ENCODE peak calls at places on chromosome 17, in ten cellular contexts. C, H, B, V, Y, T, O, A, Q and W are unnamed samples.

GRCh38 chr17:78272181-78272913 is 40.9 kb downstream of the TMEM235 start:
- DNase-seq in C (peak; percentile 49), H (no peak), B (peak; percentile 80), V (no peak), Y (peak; percentile 70), T (no peak), O (no peak), A (peak; percentile 63), Q (peak; percentile 30), W (no peak)

GRCh38 chr17:20172378-20172775 is 163.2 kb downstream of the SPECC1 start:
- DNase-seq in C (no peak), H (no peak), B (no peak), V (no peak), Y (no peak), T (no peak), O (no peak), A (no peak), Q (no peak), W (no peak)

GRCh38 chr17:16929281-16929680 is 42.6 kb downstream of the TNFRSF13B start:
- DNase-seq in C (no peak), H (no peak), B (no peak), V (no peak), Y (no peak), T (no peak), O (no peak), A (no peak), Q (peak; percentile 3), W (no peak)

GRCh38 chr17:17749921-17750320 is 68.7 kb downstream of the RAI1 start:
- DNase-seq in C (peak; percentile 63), H (no peak), B (peak; percentile 62), V (peak; percentile 0), Y (peak; percentile 46), T (peak; percentile 62), O (peak; percentile 20), A (peak; percentile 51), Q (peak; percentile 31), W (no peak)

GRCh38 chr17:72136692-72137550 is 16.1 kb downstream of the SOX9 start:
- DNase-seq in C (no peak), H (no peak), B (no peak), V (no peak), Y (no peak), T (no peak), O (no peak), A (peak; percentile 76), Q (no peak), W (no peak)

GRCh38 chr17:3695723-3696411 is at the start of gene P2RX5:
- DNase-seq in C (peak; percentile 55), H (no peak), B (no peak), V (peak; percentile 3), Y (no peak), T (peak; percentile 42), O (peak; percentile 15), A (peak; percentile 12), Q (no peak), W (no peak)

GRCh38 chr17:62581769-62582168 is 45.7 kb upstream of the MRC2 start:
- DNase-seq in C (no peak), H (no peak), B (no peak), V (no peak), Y (no peak), T (no peak), O (no peak), A (peak; percentile 37), Q (no peak), W (no peak)

GRCh38 chr17:4898351-4898750 is 985 bp upstream of the C17orf107 start:
- DNase-seq in C (no peak), H (no peak), B (no peak), V (no peak), Y (no peak), T (no peak), O (no peak), A (no peak), Q (no peak), W (no peak)

GRCh38 chr17:12659500-12659899 is 6.2 kb upstream of the MYOCD start:
- DNase-seq in C (no peak), H (peak; percentile 80), B (no peak), V (no peak), Y (no peak), T (no peak), O (no peak), A (peak; percentile 75), Q (no peak), W (no peak)

GRCh38 chr17:34299918-34300600 is 14.5 kb downstream of the CCL11 start:
- DNase-seq in C (no peak), H (no peak), B (peak; percentile 9), V (no peak), Y (no peak), T (no peak), O (no peak), A (peak; percentile 79), Q (no peak), W (no peak)